ENCODE peak calls at places on chromosomes 5 and 9, in five cellular contexts. P, S, Y, L and T are unnamed samples.

GRCh38 chr5:113338628-113339027 is 96.2 kb downstream of the TSSK1B start:
- DNase-seq in P (no peak), S (no peak), Y (no peak), L (no peak), T (no peak)

GRCh38 chr9:84493284-84493947 is 152.9 kb upstream of the SLC28A3 start:
- DNase-seq in P (no peak), S (peak), Y (no peak), L (no peak), T (no peak)

GRCh38 chr5:37792976-37793328 is 46.9 kb downstream of the GDNF start:
- DNase-seq in P (no peak), S (no peak), Y (no peak), L (peak), T (no peak)

GRCh38 chr9:16612627-16613026 is 257.8 kb downstream of the BNC2 start:
- DNase-seq in P (no peak), S (no peak), Y (no peak), L (no peak), T (no peak)

GRCh38 chr5:40914835-40915234 is 5.5 kb downstream of the C7 start:
- DNase-seq in P (no peak), S (no peak), Y (no peak), L (no peak), T (no peak)

GRCh38 chr9:18947772-18948391 is 85.1 kb downstream of the SAXO1 start:
- DNase-seq in P (no peak), S (no peak), Y (no peak), L (no peak), T (no peak)

GRCh38 chr5:141665995-141666940 is 15.1 kb upstream of the FCHSD1 start:
- DNase-seq in P (no peak), S (no peak), Y (no peak), L (no peak), T (no peak)

GRCh38 chr5:8721536-8721935 is 824.3 kb downstream of the SEMA5A start:
- DNase-seq in P (no peak), S (no peak), Y (no peak), L (no peak), T (no peak)

GRCh38 chr5:145937432-145938250 is 1.3 kb downstream of the SH3RF2 start:
- DNase-seq in P (no peak), S (no peak), Y (no peak), L (no peak), T (no peak)

GRCh38 chr5:145941096-145941676 is 4.8 kb downstream of the SH3RF2 start:
- DNase-seq in P (no peak), S (no peak), Y (no peak), L (no peak), T (no peak)

GRCh38 chr5:145936401-145937131 is at the start of gene SH3RF2:
- DNase-seq in P (peak), S (peak), Y (peak), L (no peak), T (peak)

GRCh38 chr5:145939532-145940065 is 3.2 kb downstream of the SH3RF2 start:
- DNase-seq in P (no peak), S (no peak), Y (no peak), L (no peak), T (no peak)

GRCh38 chr5:145938699-145939531 is 2.5 kb downstream of the SH3RF2 start:
- DNase-seq in P (no peak), S (no peak), Y (no peak), L (no peak), T (no peak)
- H3K4me3 ChIP-seq in P (no peak), S (no peak), Y (peak), L (no peak), T (peak)

DNA sequence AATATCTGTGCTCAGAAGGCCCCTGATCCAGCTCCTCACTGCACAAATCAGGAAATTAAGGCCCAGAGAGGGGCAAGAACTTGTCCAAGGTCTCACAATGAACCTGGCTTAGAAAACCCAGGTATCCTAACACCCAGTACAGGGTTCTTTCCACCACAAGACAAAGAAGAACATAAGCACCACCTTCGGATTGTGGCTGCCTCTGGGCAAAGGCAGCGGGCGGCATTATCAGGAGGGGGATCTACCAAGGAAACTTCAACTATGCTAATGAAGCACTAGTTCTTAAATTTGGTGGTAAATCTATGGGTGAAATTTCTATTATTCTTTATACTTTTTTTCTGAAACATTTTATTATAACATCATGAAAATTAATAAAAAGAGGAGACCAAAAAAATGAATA is 17.9 kb downstream of the ANXA6 start:
- DNase-seq in P (no peak), S (no peak), Y (no peak), L (no peak), T (no peak)
- TF ChIP-seq CTCF in P (no peak), S (no peak), Y (no peak), L (no peak), T (no peak)

GRCh38 chr9:133534346-133535284 is at the start of gene ADAMTSL2:
- DNase-seq in P (peak), S (peak), Y (no peak), L (no peak), T (peak)

GRCh38 chr9:133537257-133537656 is 2.8 kb downstream of the ADAMTSL2 start:
- DNase-seq in P (no peak), S (no peak), Y (no peak), L (no peak), T (no peak)

GRCh38 chr9:133535285-133535877 is 877 bp downstream of the ADAMTSL2 start:
- DNase-seq in P (no peak), S (no peak), Y (no peak), L (no peak), T (no peak)

GRCh38 chr9:133536536-133536935 is 2.0 kb downstream of the ADAMTSL2 start:
- DNase-seq in P (no peak), S (no peak), Y (no peak), L (no peak), T (no peak)

GRCh38 chr9:133536080-133536479 is 1.6 kb downstream of the ADAMTSL2 start:
- DNase-seq in P (no peak), S (no peak), Y (no peak), L (no peak), T (no peak)
- H3K4me3 ChIP-seq in P (peak), S (no peak), Y (peak), L (no peak), T (peak)

DNA sequence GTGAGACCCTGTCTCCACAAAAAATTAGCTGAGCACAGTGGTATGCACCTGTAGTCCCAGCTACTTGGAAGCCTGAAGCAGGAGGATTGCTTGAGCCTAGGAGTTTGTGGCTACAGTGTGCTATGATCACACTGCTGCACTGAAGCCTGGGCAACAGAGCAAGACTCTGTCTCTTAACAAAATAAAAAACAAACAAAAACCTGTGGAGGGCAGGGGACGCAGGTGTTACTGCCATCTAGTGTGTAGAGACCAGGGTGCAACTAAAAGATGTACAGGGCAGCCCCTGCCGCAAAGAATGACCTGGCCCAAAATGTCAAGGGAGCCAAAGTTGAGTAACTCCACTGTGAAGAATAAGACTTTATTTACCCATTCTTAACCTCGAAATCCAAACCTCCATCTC is 27.1 kb downstream of the ASPN start:
- DNase-seq in P (no peak), S (peak), Y (no peak), L (no peak), T (no peak)
- TF ChIP-seq CTCF in P (no peak), S (peak), Y (no peak), L (no peak), T (no peak)

GRCh38 chr5:25570067-25570583 is 925.3 kb upstream of the CDH10 start:
- DNase-seq in P (no peak), S (no peak), Y (no peak), L (no peak), T (no peak)

GRCh38 chr5:25568294-25568693 is 923.5 kb upstream of the CDH10 start:
- DNase-seq in P (no peak), S (no peak), Y (no peak), L (no peak), T (no peak)

GRCh38 chr5:25562656-25563055 is 917.9 kb upstream of the CDH10 start:
- DNase-seq in P (no peak), S (no peak), Y (no peak), L (no peak), T (no peak)

GRCh38 chr5:25568989-25569625 is 924.3 kb upstream of the CDH10 start:
- DNase-seq in P (no peak), S (no peak), Y (no peak), L (no peak), T (no peak)

GRCh38 chr5:25567881-25568280 is 923.1 kb upstream of the CDH10 start:
- DNase-seq in P (no peak), S (no peak), Y (no peak), L (no peak), T (no peak)
- H3K4me3 ChIP-seq in P (no peak), S (no peak), Y (no peak), L (no peak), T (no peak)

DNA sequence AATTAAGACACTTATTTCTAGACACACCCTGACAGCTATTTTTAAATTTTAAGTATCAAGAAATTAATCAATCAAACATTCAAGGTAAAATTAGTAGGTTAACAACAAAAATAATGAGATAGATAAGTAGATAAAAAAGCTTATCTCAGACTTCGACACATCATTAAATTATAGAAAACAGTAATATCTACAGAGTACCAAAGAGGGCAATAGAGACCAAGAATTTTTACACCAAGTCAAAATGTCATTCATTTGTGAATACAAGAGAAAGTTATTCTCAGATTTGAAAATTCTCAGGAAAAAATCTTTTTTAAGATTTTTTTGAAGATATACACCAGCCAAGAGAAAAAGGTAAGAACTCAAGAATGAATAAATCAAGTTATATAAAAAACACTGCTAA is 445.6 kb downstream of the ACTL7B start:
- DNase-seq in P (no peak), S (no peak), Y (no peak), L (no peak), T (no peak)
- TF ChIP-seq CTCF in P (no peak), S (no peak), Y (no peak), L (no peak), T (no peak)

GRCh38 chr5:56681346-56681745 is 134.0 kb upstream of the MAP3K1 start:
- DNase-seq in P (no peak), S (no peak), Y (no peak), L (no peak), T (no peak)
- H3K4me3 ChIP-seq in P (no peak), S (no peak), Y (no peak), L (no peak), T (no peak)

GRCh38 chr5:147321569-147321968 is 86.7 kb downstream of the STK32A start:
- DNase-seq in P (no peak), S (no peak), Y (no peak), L (no peak), T (no peak)
- TF ChIP-seq CTCF in P (no peak), S (no peak), Y (no peak), L (no peak), T (no peak)

DNA sequence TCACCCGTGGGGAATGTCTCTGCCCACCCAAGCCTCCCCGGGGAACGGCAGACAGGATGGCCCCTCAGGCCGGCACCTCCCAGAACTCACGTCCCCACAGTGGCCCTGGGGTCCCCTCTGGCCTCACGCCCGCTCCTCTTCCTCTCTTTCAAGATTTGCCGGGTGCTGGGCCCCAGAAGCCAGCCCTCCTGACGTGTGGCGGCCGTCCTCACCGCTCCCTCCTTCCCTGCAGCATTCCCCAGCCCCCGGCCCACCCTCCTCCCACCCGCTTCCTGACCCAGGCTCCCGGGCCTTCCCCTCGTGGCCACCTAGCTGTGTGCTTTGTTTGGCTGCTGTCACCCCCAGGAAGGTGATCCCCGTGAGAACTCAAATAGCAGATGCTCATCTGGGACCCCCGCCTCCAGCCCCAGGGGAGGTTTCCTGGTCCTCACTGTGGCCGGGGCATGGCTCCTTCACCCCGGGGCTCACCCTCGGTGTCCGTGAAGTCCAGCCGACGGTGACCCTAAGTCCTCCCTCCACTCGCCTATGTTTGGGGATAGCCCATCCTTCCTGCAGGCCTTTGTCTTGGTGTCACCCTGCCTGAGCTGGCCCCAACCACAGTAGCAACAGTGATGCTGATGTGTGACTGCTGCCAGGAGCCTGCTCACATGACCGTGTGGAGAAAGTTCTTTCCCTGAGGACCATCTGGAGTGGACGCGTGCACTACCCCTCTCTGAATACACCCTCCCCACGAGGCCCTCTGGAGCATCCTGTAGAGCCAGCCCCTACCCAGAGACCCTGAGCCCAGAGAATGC is 163.3 kb upstream of the IER5L start:
- DNase-seq in P (no peak), S (no peak), Y (no peak), L (no peak), T (no peak)
- H3K4me3 ChIP-seq in P (no peak), S (no peak), Y (no peak), L (no peak), T (no peak)